ENCODE peak calls at places on chromosomes 1 and 21, in nine cellular contexts. U is cardiac fibroblast, T is lung, B is omental fat pad, D is left ventricle myocardium inferior, O is fibroblast of pulmonary artery, G is neural crest cell, X is breast epithelium, R is BE2C. Q is an unnamed sample.

GRCh38 chr1:234645474-234645953 is 35.5 kb upstream of the IRF2BP2 start:
- DNase-seq in U (peak), B (no peak), G (no peak), R (no peak), T (no peak), D (no peak), X (no peak), O (peak), Q (no peak)

GRCh38 chr21:42848932-42849758 is 30.2 kb downstream of the WDR4 start:
- DNase-seq in R (no peak), T (no peak), G (no peak), B (no peak), D (no peak), O (no peak), X (no peak), U (no peak), Q (no peak)

GRCh38 chr1:236303675-236304074 is 21.9 kb upstream of the ERO1B start:
- DNase-seq in G (no peak), O (no peak), D (no peak), B (no peak), T (no peak), R (no peak), U (no peak), X (no peak), Q (no peak)

GRCh38 chr1:51303751-51304196 is 26.6 kb downstream of the TTC39A start:
- DNase-seq in U (peak), D (no peak), O (peak), T (no peak), G (no peak), X (no peak), B (no peak), R (no peak), Q (no peak)

GRCh38 chr1:59971464-59971911 is 44.9 kb upstream of the CYP2J2 start:
- DNase-seq in T (peak), O (peak), X (peak), U (peak), R (peak), D (peak), B (peak), G (peak), Q (peak)

GRCh38 chr1:97902067-97902466 is 18.8 kb downstream of the DPYD start:
- DNase-seq in U (peak), T (no peak), G (no peak), B (no peak), R (no peak), X (no peak), O (peak), D (no peak), Q (no peak)

GRCh38 chr1:54887665-54888071 is 673 bp upstream of the DHCR24 start:
- DNase-seq in G (no peak), U (no peak), O (peak), X (no peak), B (no peak), D (no peak), T (peak), R (no peak), Q (no peak)

GRCh38 chr1:111030590-111030989 is 66.9 kb upstream of the LRIF1 start:
- DNase-seq in O (peak), D (no peak), T (peak), G (peak), X (no peak), B (no peak), R (peak), U (peak), Q (peak)

GRCh38 chr1:207282496-207283380 is 38.7 kb upstream of the CD55 start:
- DNase-seq in G (no peak), T (no peak), O (peak), B (no peak), R (no peak), U (no peak), X (no peak), D (no peak), Q (no peak)

GRCh38 chr1:16438516-16438915 is 1.3 kb upstream of the SPATA21 start:
- DNase-seq in G (no peak), U (no peak), R (no peak), O (no peak), T (no peak), B (no peak), D (no peak), X (no peak), Q (no peak)

GRCh38 chr1:156060937-156061636 is at the start of gene RAB25:
- DNase-seq in G (no peak), T (peak), O (no peak), B (no peak), R (no peak), X (peak), D (no peak), U (no peak), Q (peak)

GRCh38 chr1:97632776-97633175 is 288.1 kb downstream of the DPYD start:
- DNase-seq in G (no peak), O (peak), X (no peak), T (no peak), R (no peak), B (no peak), U (peak), D (no peak), Q (no peak)

GRCh38 chr1:55071477-55071876 is 32.1 kb downstream of the PCSK9 start:
- DNase-seq in X (no peak), B (no peak), R (no peak), O (peak), G (peak), T (no peak), U (peak), D (no peak), Q (no peak)

GRCh38 chr1:92882817-92883216 is 51.0 kb downstream of the RPL5 start:
- DNase-seq in G (no peak), R (no peak), O (no peak), D (no peak), X (no peak), B (no peak), U (no peak), T (no peak), Q (no peak)

DNA sequence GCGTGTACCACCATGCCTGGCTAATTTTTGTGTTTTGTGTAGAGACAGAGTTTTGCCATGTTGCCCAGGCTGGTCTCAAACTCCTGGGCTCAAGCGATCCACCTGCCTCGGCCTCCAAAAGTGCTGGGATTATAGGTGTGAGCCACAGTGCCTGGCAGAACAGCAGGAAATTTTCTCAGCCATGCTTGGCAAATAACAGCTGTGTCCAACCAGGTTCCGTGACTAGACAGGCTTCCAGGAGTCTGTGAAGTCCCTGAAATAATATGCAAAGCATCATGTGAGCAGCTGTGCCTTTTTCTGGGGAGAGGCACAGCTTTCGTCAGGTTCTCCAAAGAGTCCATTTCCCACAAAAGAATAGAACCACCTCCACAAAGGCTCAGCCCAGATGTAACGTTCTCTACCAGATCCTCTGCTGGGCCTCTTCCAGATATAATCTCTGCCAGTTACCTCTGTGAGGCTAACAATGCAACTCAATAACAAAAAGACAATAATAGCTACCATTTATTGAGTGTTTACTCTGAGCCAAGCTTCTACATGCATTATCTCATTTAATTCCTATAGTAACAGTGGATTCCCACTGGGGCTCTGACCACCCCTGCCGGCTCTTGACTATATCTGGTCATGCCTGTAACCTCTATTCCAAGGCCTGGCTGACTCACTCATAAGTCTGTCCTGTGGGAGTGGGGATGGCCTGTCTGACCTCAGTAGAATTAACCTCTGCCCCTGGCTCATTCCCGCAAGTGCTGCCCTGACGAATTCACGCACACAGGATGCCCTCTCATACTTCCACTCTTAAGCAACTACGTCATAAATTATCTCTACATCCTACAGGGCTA is 4.0 kb upstream of the NKAIN1 start:
- DNase-seq in B (no peak), R (no peak), D (no peak), U (peak), X (no peak), T (no peak), O (peak), G (no peak), Q (no peak)
- TF ChIP-seq CTCF in B (no peak), R (no peak), D (no peak), U (no peak), X (no peak), T (no peak), O (no peak), G (no peak), Q (no peak)

DNA sequence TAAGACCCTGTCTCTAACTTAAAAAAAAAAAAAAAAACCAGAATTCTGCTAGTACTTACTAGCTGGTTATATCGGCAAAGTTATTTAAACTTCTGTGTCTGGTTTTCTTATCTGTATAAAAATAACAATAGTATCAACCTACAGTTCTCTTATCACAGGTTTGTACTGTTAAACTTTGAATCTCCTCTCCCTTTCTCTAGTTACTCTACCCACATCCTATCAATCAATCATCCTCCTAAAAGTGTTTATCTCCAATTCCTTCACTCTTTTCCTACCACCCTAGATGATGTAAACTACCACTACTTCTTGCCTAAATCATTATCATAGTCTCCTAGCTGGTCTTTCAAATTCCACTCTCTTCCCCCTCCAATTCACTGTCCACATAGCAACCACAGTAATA is 27.6 kb downstream of the USP33 start:
- DNase-seq in B (no peak), U (no peak), R (no peak), D (no peak), T (no peak), O (no peak), X (no peak), G (no peak), Q (no peak)
- TF ChIP-seq CTCF in B (no peak), U (no peak), R (no peak), D (no peak), T (no peak), O (no peak), X (no peak), G (no peak), Q (no peak)

GRCh38 chr21:46569071-46569470 is 35.8 kb downstream of the S100B start:
- DNase-seq in X (no peak), R (no peak), D (no peak), U (peak), G (no peak), O (no peak), B (no peak), T (no peak), Q (no peak)
- TF ChIP-seq CTCF in X (no peak), R (no peak), D (no peak), U (no peak), G (no peak), O (no peak), B (no peak), T (no peak), Q (no peak)

DNA sequence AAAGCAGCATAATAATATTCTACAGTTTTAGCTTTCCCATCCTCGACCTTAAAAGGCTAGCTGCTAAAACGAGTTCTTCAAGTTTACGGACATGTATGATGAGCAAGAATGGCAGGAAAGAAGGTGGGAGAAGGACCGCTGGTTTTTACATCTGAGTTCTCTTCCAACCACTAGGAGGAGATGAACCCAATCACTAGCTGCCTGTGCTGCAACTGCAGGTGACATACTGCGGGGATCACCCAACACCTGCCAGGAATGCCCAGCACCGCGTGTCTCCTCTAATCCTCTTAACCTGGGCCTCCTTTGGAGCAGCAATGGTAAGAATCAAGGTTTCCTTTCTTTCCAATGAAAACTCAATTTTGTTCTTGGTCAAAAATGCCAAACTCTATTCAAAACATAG is 23.5 kb downstream of the TOR3A start:
- DNase-seq in G (no peak), D (no peak), R (no peak), U (no peak), T (no peak), X (no peak), O (no peak), B (no peak), Q (no peak)
- TF ChIP-seq CTCF in G (peak), D (peak), R (peak), U (peak), T (no peak), X (peak), O (peak), B (no peak), Q (peak)

GRCh38 chr1:201582261-201582951 is 43.5 kb downstream of the NAV1 start:
- DNase-seq in T (no peak), U (peak), R (no peak), O (peak), X (no peak), B (no peak), G (no peak), D (no peak), Q (no peak)
- TF ChIP-seq CTCF in T (no peak), U (peak), R (no peak), O (peak), X (no peak), B (no peak), G (no peak), D (no peak), Q (no peak)

GRCh38 chr1:181998858-181999257 is 62.7 kb downstream of the ZNF648 start:
- DNase-seq in D (no peak), R (no peak), O (no peak), G (no peak), T (no peak), X (no peak), B (no peak), U (no peak), Q (no peak)
- TF ChIP-seq CTCF in D (no peak), R (no peak), O (no peak), G (no peak), T (no peak), X (no peak), B (no peak), U (no peak), Q (no peak)

GRCh38 chr1:27713139-27713725 is 12.5 kb upstream of the FAM76A start:
- DNase-seq in D (no peak), X (no peak), T (no peak), B (no peak), O (no peak), R (no peak), U (no peak), G (no peak), Q (no peak)

GRCh38 chr1:27704958-27705357 is 20.8 kb upstream of the FAM76A start:
- DNase-seq in O (no peak), R (no peak), D (no peak), X (no peak), T (no peak), B (no peak), U (no peak), G (no peak), Q (no peak)

GRCh38 chr1:27713869-27714513 is 11.8 kb upstream of the FAM76A start:
- DNase-seq in D (no peak), O (no peak), B (no peak), U (no peak), X (no peak), R (no peak), T (no peak), G (no peak), Q (no peak)

GRCh38 chr1:27705545-27705944 is 20.2 kb upstream of the FAM76A start:
- DNase-seq in T (no peak), D (no peak), O (no peak), R (no peak), G (no peak), X (no peak), B (no peak), U (no peak), Q (no peak)

DNA sequence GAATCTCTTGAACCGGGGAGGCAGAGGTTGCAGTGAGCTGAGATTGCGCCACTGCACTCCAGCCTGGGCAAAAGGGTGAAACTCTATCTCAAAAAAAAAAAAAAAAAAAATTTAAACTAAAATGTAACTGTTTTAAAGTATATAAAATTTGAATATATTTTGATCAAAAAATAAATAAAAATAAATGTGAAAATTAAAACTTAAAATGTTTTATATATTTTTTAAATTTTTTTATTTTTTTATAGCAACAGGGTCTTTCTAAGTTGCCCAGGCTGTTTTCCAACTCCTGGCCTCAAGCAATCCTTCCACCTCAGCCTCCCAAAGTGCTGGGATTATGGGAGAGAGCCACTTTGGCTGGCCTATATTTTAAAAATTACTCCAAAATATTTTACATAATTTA is 15.2 kb upstream of the FAM76A start:
- DNase-seq in D (no peak), O (no peak), B (no peak), T (no peak), U (no peak), X (no peak), R (no peak), G (no peak), Q (no peak)
- TF ChIP-seq CTCF in D (no peak), O (no peak), B (no peak), T (no peak), U (no peak), X (no peak), R (no peak), G (no peak), Q (no peak)

GRCh38 chr1:228749765-228750164 is 14.5 kb downstream of the RHOU start:
- DNase-seq in T (no peak), B (no peak), D (no peak), X (no peak), O (no peak), G (no peak), R (peak), U (no peak), Q (no peak)

GRCh38 chr1:228745497-228745896 is 10.2 kb downstream of the RHOU start:
- DNase-seq in R (no peak), O (no peak), G (no peak), T (no peak), B (no peak), D (no peak), X (no peak), U (no peak), Q (no peak)

GRCh38 chr1:228747536-228747935 is 12.3 kb downstream of the RHOU start:
- DNase-seq in B (no peak), R (no peak), U (no peak), X (no peak), T (no peak), G (no peak), D (no peak), O (no peak), Q (no peak)

GRCh38 chr1:228750915-228751314 is 15.6 kb downstream of the RHOU start:
- DNase-seq in G (no peak), U (no peak), O (no peak), X (no peak), B (no peak), T (no peak), R (no peak), D (no peak), Q (no peak)

DNA sequence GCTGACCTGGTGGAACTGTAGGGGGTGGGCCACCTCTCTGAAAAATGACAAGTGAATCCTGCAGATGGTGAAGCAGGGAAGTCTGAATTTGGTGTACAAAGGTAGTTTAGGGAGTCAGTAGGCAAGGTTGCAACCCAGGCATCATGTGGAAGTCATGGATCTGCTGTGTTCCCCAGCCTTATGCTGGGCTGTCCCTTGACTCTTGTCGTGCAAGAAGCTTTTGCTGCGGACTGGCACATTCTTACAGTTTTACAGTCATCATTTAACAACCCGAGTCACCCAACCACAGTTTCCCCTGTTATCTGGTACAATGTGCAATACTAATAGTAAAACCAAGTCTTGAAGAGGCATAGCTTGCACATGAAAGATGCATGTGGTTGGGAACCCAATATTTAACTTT is 13.2 kb downstream of the RHOU start:
- DNase-seq in O (no peak), D (no peak), B (no peak), T (no peak), U (no peak), X (no peak), G (no peak), R (no peak), Q (no peak)
- TF ChIP-seq CTCF in O (no peak), D (no peak), B (no peak), T (no peak), U (no peak), X (no peak), G (no peak), R (no peak), Q (no peak)

DNA sequence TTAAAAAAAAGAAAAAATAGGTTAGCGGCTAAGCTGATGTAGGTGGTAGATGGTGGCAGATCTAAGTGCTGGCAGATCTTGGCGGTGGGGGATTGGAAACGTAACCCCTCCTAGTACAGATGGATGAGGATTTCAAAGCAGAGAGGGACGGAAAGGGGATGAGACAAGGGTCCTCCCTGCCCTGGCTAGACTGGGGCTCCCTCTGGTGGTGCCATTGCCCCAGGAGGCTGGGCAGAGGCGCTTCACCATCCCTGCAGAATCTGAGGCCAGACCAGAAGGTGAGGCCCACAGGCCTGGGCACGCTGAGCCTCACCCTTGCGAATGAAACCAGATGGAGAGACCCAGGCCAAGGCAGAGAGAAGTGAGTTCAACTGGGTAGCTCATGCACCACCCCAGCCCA is 7.0 kb upstream of the PLEKHA6 start:
- DNase-seq in T (no peak), R (peak), U (no peak), G (no peak), X (no peak), O (peak), B (no peak), D (no peak), Q (no peak)
- TF ChIP-seq CTCF in T (no peak), R (peak), U (peak), G (peak), X (no peak), O (peak), B (no peak), D (peak), Q (peak)